ENCODE peak calls at places on chromosomes 16 and 17, in five cellular contexts. D is retina, Q is SJSA1, L is naive B cell, U is IMR-90. F is an unnamed sample.

GRCh38 chr17:71327376-71328059 is 793.3 kb upstream of the SOX9 start:
- DNase-seq in D (no peak), Q (no peak), L (no peak), U (peak), F (no peak)

GRCh38 chr16:10552998-10553491 is 27.4 kb downstream of the EMP2 start:
- DNase-seq in Q (no peak), D (no peak), U (no peak), L (peak), F (peak)

GRCh38 chr16:64629622-64630021 is 492.2 kb downstream of the CDH11 start:
- DNase-seq in D (no peak), U (no peak), Q (no peak), L (no peak), F (no peak)

GRCh38 chr16:77711775-77712174 is 10.5 kb upstream of the NUDT7 start:
- DNase-seq in Q (no peak), D (no peak), L (no peak), U (peak), F (no peak)

GRCh38 chr17:42111901-42112551 is 488 bp downstream of the DHX58 start:
- DNase-seq in Q (no peak), U (peak), L (no peak), D (no peak), F (no peak)

GRCh38 chr17:39485555-39485954 is 24.3 kb downstream of the CDK12 start:
- DNase-seq in Q (peak), U (peak), D (no peak), L (no peak), F (no peak)

GRCh38 chr17:79801156-79802038 is 4.5 kb upstream of the CBX8 start:
- DNase-seq in L (no peak), Q (no peak), D (peak), U (no peak), F (no peak)

GRCh38 chr16:85316321-85316919 is 204.1 kb upstream of the CIBAR2 start:
- DNase-seq in U (peak), L (peak), D (peak), Q (peak), F (peak)

GRCh38 chr17:75069783-75070182 is 18.0 kb upstream of the SLC16A5 start:
- DNase-seq in D (no peak), L (no peak), U (no peak), Q (no peak), F (no peak)

GRCh38 chr17:83121921-83122820 is 42.8 kb downstream of the METRNL start:
- DNase-seq in L (no peak), U (no peak), D (no peak), Q (no peak), F (no peak)

GRCh38 chr17:35373984-35374765 is 754 bp upstream of the SLFN11 start:
- DNase-seq in U (peak), D (peak), Q (peak), L (peak), F (peak)

GRCh38 chr16:60166-60565 is 6.5 kb downstream of the SNRNP25 start:
- DNase-seq in Q (peak), U (no peak), D (no peak), L (no peak), F (no peak)

GRCh38 chr17:1485748-1486376 is 6.6 kb downstream of the MYO1C start:
- DNase-seq in U (peak), D (peak), L (peak), Q (peak), F (peak)

GRCh38 chr17:12519956-12520594 is 145.6 kb upstream of the MYOCD start:
- DNase-seq in U (no peak), D (no peak), Q (peak), L (no peak), F (no peak)

GRCh38 chr16:17166095-17166494 is 304.7 kb downstream of the XYLT1 start:
- DNase-seq in L (no peak), D (no peak), U (peak), Q (no peak), F (no peak)

GRCh38 chr16:6777624-6778023 is 555.0 kb upstream of the RBFOX1 start:
- DNase-seq in Q (no peak), U (no peak), D (no peak), L (no peak), F (no peak)

GRCh38 chr16:29030086-29030840 is 45.4 kb downstream of the LAT start:
- DNase-seq in L (no peak), Q (no peak), D (no peak), U (no peak), F (no peak)

GRCh38 chr16:3977376-3977775 is 96.9 kb upstream of the CREBBP start:
- DNase-seq in U (no peak), L (no peak), Q (no peak), D (no peak), F (no peak)

GRCh38 chr17:27782791-27783206 is 17.5 kb downstream of the NOS2 start:
- DNase-seq in U (no peak), L (no peak), Q (no peak), D (no peak), F (no peak)

GRCh38 chr16:64950262-64950661 is 171.6 kb downstream of the CDH11 start:
- DNase-seq in D (no peak), Q (no peak), U (no peak), L (no peak), F (no peak)

GRCh38 chr16:86963600-86964575 is 353.3 kb downstream of the C16orf95 start:
- DNase-seq in L (no peak), Q (no peak), U (no peak), D (no peak), F (no peak)

GRCh38 chr16:11627292-11627663 is 40.6 kb upstream of the LITAF start:
- DNase-seq in D (no peak), U (no peak), L (no peak), Q (no peak), F (no peak)

GRCh38 chr16:27983244-27983643 is 80.3 kb downstream of the GSG1L start:
- DNase-seq in D (no peak), L (no peak), Q (no peak), U (no peak), F (no peak)

GRCh38 chr16:86566601-86566965 is at the start of gene FOXC2:
- DNase-seq in D (peak), U (peak), L (peak), Q (peak), F (peak)

GRCh38 chr17:10295728-10296343 is 77.0 kb downstream of the MYH13 start:
- DNase-seq in L (peak), D (peak), U (peak), Q (no peak), F (peak)

GRCh38 chr17:44655983-44656700 is at the start of gene MEIOC:
- DNase-seq in D (peak), Q (peak), L (peak), U (peak), F (peak)

F was measured in germinal center.